ENCODE peak calls at places on chromosomes 12 and 14, in seven cellular contexts. One of them, this sample, is unnamed.

GRCh38 chr12:119444462-119445044 is 110.0 kb downstream of the CCDC60 start:
- DNase-seq in pons: peak
- DNase-seq in psoas muscle: peak
- DNase-seq in T1000: peak
- DNase-seq in A172: peak
- DNase-seq in stimulated activated CD4-positive, alpha-beta T cell treated with anti-CD3 and anti-CD28 coated beads, TNF-alpha, amount 100 ng/mL, for 4 hours: no peak
- DNase-seq in iris pigment epithelial cell: peak
- DNase-seq in this sample: peak

GRCh38 chr14:34742509-34743115 is 28.2 kb upstream of the CFL2 start:
- DNase-seq in A172: no peak
- DNase-seq in stimulated activated CD4-positive, alpha-beta T cell treated with anti-CD3 and anti-CD28 coated beads, TNF-alpha, amount 100 ng/mL, for 4 hours: no peak
- DNase-seq in T1000: no peak
- DNase-seq in psoas muscle: no peak
- DNase-seq in iris pigment epithelial cell: no peak
- DNase-seq in pons: no peak
- DNase-seq in this sample: no peak

GRCh38 chr12:6567112-6567680 is 895 bp downstream of the NOP2 start:
- DNase-seq in A172: no peak
- DNase-seq in pons: no peak
- DNase-seq in iris pigment epithelial cell: no peak
- DNase-seq in T1000: no peak
- DNase-seq in psoas muscle: no peak
- DNase-seq in stimulated activated CD4-positive, alpha-beta T cell treated with anti-CD3 and anti-CD28 coated beads, TNF-alpha, amount 100 ng/mL, for 4 hours: no peak
- DNase-seq in this sample: no peak

GRCh38 chr12:6915023-6915788 is 826 bp downstream of the ENO2 start:
- DNase-seq in psoas muscle: no peak
- DNase-seq in A172: no peak
- DNase-seq in iris pigment epithelial cell: no peak
- DNase-seq in T1000: no peak
- DNase-seq in stimulated activated CD4-positive, alpha-beta T cell treated with anti-CD3 and anti-CD28 coated beads, TNF-alpha, amount 100 ng/mL, for 4 hours: no peak
- DNase-seq in pons: no peak
- DNase-seq in this sample: no peak

GRCh38 chr14:77707355-77707723 is 484 bp downstream of the ALKBH1 start:
- DNase-seq in stimulated activated CD4-positive, alpha-beta T cell treated with anti-CD3 and anti-CD28 coated beads, TNF-alpha, amount 100 ng/mL, for 4 hours: no peak
- DNase-seq in T1000: no peak
- DNase-seq in A172: peak
- DNase-seq in psoas muscle: no peak
- DNase-seq in pons: peak
- DNase-seq in iris pigment epithelial cell: peak
- DNase-seq in this sample: no peak

GRCh38 chr12:108804361-108804949 is 52.9 kb downstream of the SSH1 start:
- DNase-seq in T1000: no peak
- DNase-seq in psoas muscle: peak
- DNase-seq in pons: no peak
- DNase-seq in iris pigment epithelial cell: peak
- DNase-seq in A172: peak
- DNase-seq in stimulated activated CD4-positive, alpha-beta T cell treated with anti-CD3 and anti-CD28 coated beads, TNF-alpha, amount 100 ng/mL, for 4 hours: no peak
- DNase-seq in this sample: no peak

GRCh38 chr14:38616959-38617358 is 361.1 kb upstream of the CLEC14A start:
- DNase-seq in stimulated activated CD4-positive, alpha-beta T cell treated with anti-CD3 and anti-CD28 coated beads, TNF-alpha, amount 100 ng/mL, for 4 hours: no peak
- DNase-seq in iris pigment epithelial cell: peak
- DNase-seq in pons: peak
- DNase-seq in psoas muscle: no peak
- DNase-seq in A172: no peak
- DNase-seq in T1000: no peak
- DNase-seq in this sample: no peak

GRCh38 chr12:57456145-57456700 is 1.1 kb downstream of the INHBE start:
- DNase-seq in A172: peak
- DNase-seq in stimulated activated CD4-positive, alpha-beta T cell treated with anti-CD3 and anti-CD28 coated beads, TNF-alpha, amount 100 ng/mL, for 4 hours: no peak
- DNase-seq in iris pigment epithelial cell: peak
- DNase-seq in pons: peak
- DNase-seq in T1000: peak
- DNase-seq in psoas muscle: no peak
- DNase-seq in this sample: peak

GRCh38 chr14:22558221-22558913 is 30.7 kb downstream of the DAD1 start:
- DNase-seq in T1000: no peak
- DNase-seq in psoas muscle: no peak
- DNase-seq in stimulated activated CD4-positive, alpha-beta T cell treated with anti-CD3 and anti-CD28 coated beads, TNF-alpha, amount 100 ng/mL, for 4 hours: no peak
- DNase-seq in iris pigment epithelial cell: no peak
- DNase-seq in A172: no peak
- DNase-seq in pons: no peak
- DNase-seq in this sample: no peak

GRCh38 chr14:93725002-93725582 is 63.2 kb downstream of the PRIMA1 start:
- DNase-seq in iris pigment epithelial cell: no peak
- DNase-seq in A172: no peak
- DNase-seq in pons: no peak
- DNase-seq in stimulated activated CD4-positive, alpha-beta T cell treated with anti-CD3 and anti-CD28 coated beads, TNF-alpha, amount 100 ng/mL, for 4 hours: no peak
- DNase-seq in psoas muscle: no peak
- DNase-seq in T1000: no peak
- DNase-seq in this sample: no peak

GRCh38 chr12:95763809-95764253 is 26.7 kb downstream of the NTN4 start:
- DNase-seq in stimulated activated CD4-positive, alpha-beta T cell treated with anti-CD3 and anti-CD28 coated beads, TNF-alpha, amount 100 ng/mL, for 4 hours: no peak
- DNase-seq in T1000: peak
- DNase-seq in iris pigment epithelial cell: peak
- DNase-seq in A172: peak
- DNase-seq in pons: no peak
- DNase-seq in psoas muscle: peak
- DNase-seq in this sample: no peak

GRCh38 chr12:104667139-104667538 is 210.4 kb downstream of the CHST11 start:
- DNase-seq in psoas muscle: no peak
- DNase-seq in iris pigment epithelial cell: peak
- DNase-seq in A172: no peak
- DNase-seq in stimulated activated CD4-positive, alpha-beta T cell treated with anti-CD3 and anti-CD28 coated beads, TNF-alpha, amount 100 ng/mL, for 4 hours: no peak
- DNase-seq in T1000: no peak
- DNase-seq in pons: no peak
- DNase-seq in this sample: no peak

This sample was measured in MM.1S.